ENCODE peak calls at places on chromosomes 4 and X, in ten cellular contexts. M is cardiac fibroblast; T is AG08395; N is CD4-positive, alpha-beta memory T cell; E is AG10803; Y is HFFc6; X is NCI-H524; G is hepatocyte; J is KG1; P is GM20000. W is an unnamed sample.

GRCh38 chrX:19613645-19614323 is 98.5 kb upstream of the MAP3K15 start:
- DNase-seq in M (no peak), E (no peak), Y (no peak), G (no peak), X (peak), J (no peak), N (no peak), T (no peak), P (no peak), W (no peak)

GRCh38 chr4:189162888-189163287 is 777.8 kb upstream of the FRG1 start:
- DNase-seq in X (no peak), G (no peak), J (no peak), N (no peak), E (no peak), Y (no peak), T (no peak), P (no peak), M (no peak), W (no peak)

GRCh38 chr4:177155454-177155853 is 154.2 kb upstream of the NEIL3 start:
- DNase-seq in N (no peak), Y (no peak), E (no peak), P (no peak), T (no peak), G (no peak), X (no peak), M (no peak), J (no peak), W (peak)

GRCh38 chr4:71389149-71389840 is 50.5 kb downstream of the SLC4A4 start:
- DNase-seq in Y (peak), N (no peak), P (no peak), T (no peak), J (no peak), X (no peak), G (peak), M (peak), E (peak), W (no peak)

GRCh38 chr4:119299221-119300071 is 22.5 kb downstream of the FABP2 start:
- DNase-seq in Y (no peak), P (peak), X (no peak), N (peak), T (peak), E (peak), J (no peak), M (peak), G (peak), W (no peak)

GRCh38 chr4:766559-767283 is 59.2 kb downstream of the CPLX1 start:
- DNase-seq in N (no peak), Y (no peak), E (no peak), P (no peak), M (no peak), J (no peak), T (no peak), X (no peak), G (no peak), W (no peak)

GRCh38 chrX:4451591-4451990 is 738.1 kb upstream of the PRKX start:
- DNase-seq in N (no peak), X (peak), G (no peak), E (no peak), J (no peak), T (no peak), P (no peak), M (no peak), Y (no peak), W (no peak)

GRCh38 chr4:184684491-184685189 is 35.1 kb downstream of the PRIMPOL start:
- DNase-seq in E (peak), P (no peak), G (no peak), Y (no peak), T (peak), M (peak), X (no peak), N (no peak), J (no peak), W (no peak)

GRCh38 chr4:56786955-56787354 is 34.5 kb downstream of the SPINK2 start:
- DNase-seq in Y (peak), P (no peak), X (peak), G (peak), J (no peak), N (no peak), T (peak), M (peak), E (peak), W (peak)

GRCh38 chr4:38982356-38983095 is 49.7 kb downstream of the TMEM156 start:
- DNase-seq in Y (no peak), E (no peak), G (no peak), T (no peak), N (no peak), J (no peak), P (no peak), M (peak), X (no peak), W (no peak)

GRCh38 chrX:152912121-152912520 is 14.3 kb downstream of the ZNF185 start:
- DNase-seq in E (no peak), T (peak), X (peak), G (no peak), N (no peak), P (no peak), Y (no peak), M (no peak), J (no peak), W (peak)